ENCODE peak calls at places on chromosomes 3 and 15, in seven cellular contexts. One of them, this sample, is unnamed.

GRCh38 chr15:82306791-82307713 is 42.2 kb downstream of the GOLGA6L10 start:
- DNase-seq in thoracic aorta: no peak
- DNase-seq in MM.1S: no peak
- DNase-seq in ovary: no peak
- DNase-seq in SK-N-SH: no peak
- DNase-seq in AG04450: no peak
- DNase-seq in cardiac muscle cell: no peak
- DNase-seq in this sample: no peak

GRCh38 chr15:67828379-67828968 is 3.2 kb downstream of the SKOR1 start:
- DNase-seq in thoracic aorta: no peak
- DNase-seq in SK-N-SH: no peak
- DNase-seq in AG04450: no peak
- DNase-seq in ovary: no peak
- DNase-seq in MM.1S: no peak
- DNase-seq in cardiac muscle cell: no peak
- DNase-seq in this sample: no peak

GRCh38 chr3:68295457-68295856 is 636.9 kb downstream of the TAFA4 start:
- DNase-seq in ovary: no peak
- DNase-seq in thoracic aorta: no peak
- DNase-seq in cardiac muscle cell: no peak
- DNase-seq in MM.1S: no peak
- DNase-seq in SK-N-SH: no peak
- DNase-seq in AG04450: no peak
- DNase-seq in this sample: no peak

GRCh38 chr3:20097015-20097414 is 56.8 kb downstream of the KAT2B start:
- DNase-seq in ovary: peak; percentile 14
- DNase-seq in MM.1S: no peak
- DNase-seq in thoracic aorta: no peak
- DNase-seq in AG04450: no peak
- DNase-seq in cardiac muscle cell: no peak
- DNase-seq in SK-N-SH: no peak
- DNase-seq in this sample: no peak

GRCh38 chr3:28053759-28054158 is 187.7 kb upstream of the CMC1 start:
- DNase-seq in ovary: no peak
- DNase-seq in AG04450: no peak
- DNase-seq in MM.1S: no peak
- DNase-seq in SK-N-SH: no peak
- DNase-seq in thoracic aorta: no peak
- DNase-seq in cardiac muscle cell: peak; percentile 37
- DNase-seq in this sample: no peak

GRCh38 chr3:137263982-137264777 is 306.4 kb downstream of the IL20RB start:
- DNase-seq in cardiac muscle cell: no peak
- DNase-seq in MM.1S: no peak
- DNase-seq in thoracic aorta: no peak
- DNase-seq in AG04450: no peak
- DNase-seq in SK-N-SH: peak; percentile 59
- DNase-seq in ovary: peak; percentile 65
- DNase-seq in this sample: no peak

GRCh38 chr3:72535789-72536188 is 312.5 kb downstream of the SHQ1 start:
- DNase-seq in ovary: no peak
- DNase-seq in MM.1S: no peak
- DNase-seq in thoracic aorta: no peak
- DNase-seq in AG04450: no peak
- DNase-seq in SK-N-SH: no peak
- DNase-seq in cardiac muscle cell: no peak
- DNase-seq in this sample: no peak

GRCh38 chr3:127689266-127689860 is 16.6 kb downstream of the ABTB1 start:
- DNase-seq in MM.1S: no peak
- DNase-seq in AG04450: no peak
- DNase-seq in cardiac muscle cell: no peak
- DNase-seq in ovary: no peak
- DNase-seq in thoracic aorta: no peak
- DNase-seq in SK-N-SH: no peak
- DNase-seq in this sample: no peak

GRCh38 chr3:159763466-159764210 is 225.0 kb upstream of the IL12A start:
- DNase-seq in MM.1S: peak; percentile 83
- DNase-seq in SK-N-SH: peak; percentile 87
- DNase-seq in thoracic aorta: peak; percentile 53
- DNase-seq in AG04450: peak; percentile 54
- DNase-seq in ovary: peak; percentile 28
- DNase-seq in cardiac muscle cell: peak; percentile 85
- DNase-seq in this sample: peak; percentile 38

GRCh38 chr3:108509263-108509662 is 1.1 kb downstream of the MYH15 start:
- DNase-seq in thoracic aorta: no peak
- DNase-seq in SK-N-SH: peak; percentile 52
- DNase-seq in AG04450: no peak
- DNase-seq in cardiac muscle cell: no peak
- DNase-seq in ovary: no peak
- DNase-seq in MM.1S: no peak
- DNase-seq in this sample: no peak

GRCh38 chr15:67184208-67184925 is 70.1 kb downstream of the AAGAB start:
- DNase-seq in AG04450: no peak
- DNase-seq in cardiac muscle cell: no peak
- DNase-seq in SK-N-SH: no peak
- DNase-seq in thoracic aorta: no peak
- DNase-seq in ovary: no peak
- DNase-seq in MM.1S: no peak
- DNase-seq in this sample: no peak

GRCh38 chr15:41993447-41994170 is 21.3 kb upstream of the EHD4 start:
- DNase-seq in ovary: no peak
- DNase-seq in cardiac muscle cell: no peak
- DNase-seq in AG04450: no peak
- DNase-seq in thoracic aorta: no peak
- DNase-seq in MM.1S: no peak
- DNase-seq in SK-N-SH: no peak
- DNase-seq in this sample: no peak

GRCh38 chr3:186406669-186407635 is 44.9 kb upstream of the DGKG start:
- DNase-seq in MM.1S: no peak
- DNase-seq in ovary: peak; percentile 88
- DNase-seq in SK-N-SH: no peak
- DNase-seq in cardiac muscle cell: no peak
- DNase-seq in thoracic aorta: peak; percentile 35
- DNase-seq in AG04450: no peak
- DNase-seq in this sample: no peak

GRCh38 chr3:156535162-156535627 is 19.7 kb downstream of the SSR3 start:
- DNase-seq in SK-N-SH: no peak
- DNase-seq in MM.1S: no peak
- DNase-seq in ovary: peak; percentile 67
- DNase-seq in AG04450: peak; percentile 98
- DNase-seq in cardiac muscle cell: peak; percentile 99
- DNase-seq in thoracic aorta: peak; percentile 51
- DNase-seq in this sample: no peak

GRCh38 chr15:33964665-33965040 is 3.6 kb upstream of the CHRM5 start:
- DNase-seq in AG04450: no peak
- DNase-seq in SK-N-SH: no peak
- DNase-seq in cardiac muscle cell: no peak
- DNase-seq in MM.1S: no peak
- DNase-seq in thoracic aorta: no peak
- DNase-seq in ovary: no peak
- DNase-seq in this sample: no peak

GRCh38 chr15:26561130-26561529 is 211.7 kb downstream of the GABRB3 start:
- DNase-seq in thoracic aorta: no peak
- DNase-seq in SK-N-SH: no peak
- DNase-seq in ovary: no peak
- DNase-seq in MM.1S: no peak
- DNase-seq in AG04450: no peak
- DNase-seq in cardiac muscle cell: no peak
- DNase-seq in this sample: no peak

GRCh38 chr3:9226326-9226725 is 23.1 kb downstream of the SRGAP3 start:
- DNase-seq in thoracic aorta: no peak
- DNase-seq in ovary: peak; percentile 31
- DNase-seq in cardiac muscle cell: peak; percentile 86
- DNase-seq in AG04450: no peak
- DNase-seq in MM.1S: no peak
- DNase-seq in SK-N-SH: no peak
- DNase-seq in this sample: no peak

GRCh38 chr3:41808152-41808551 is 153.8 kb downstream of the ULK4 start:
- DNase-seq in thoracic aorta: no peak
- DNase-seq in ovary: no peak
- DNase-seq in cardiac muscle cell: peak; percentile 68
- DNase-seq in MM.1S: no peak
- DNase-seq in SK-N-SH: no peak
- DNase-seq in AG04450: peak; percentile 15
- DNase-seq in this sample: no peak

GRCh38 chr3:195540031-195540430 is 3.1 kb downstream of the PPP1R2 start:
- DNase-seq in SK-N-SH: no peak
- DNase-seq in cardiac muscle cell: no peak
- DNase-seq in MM.1S: no peak
- DNase-seq in thoracic aorta: no peak
- DNase-seq in AG04450: no peak
- DNase-seq in ovary: no peak
- DNase-seq in this sample: no peak

GRCh38 chr3:128283429-128283828 is 130.1 kb downstream of the EEFSEC start:
- DNase-seq in ovary: no peak
- DNase-seq in AG04450: no peak
- DNase-seq in MM.1S: no peak
- DNase-seq in SK-N-SH: no peak
- DNase-seq in thoracic aorta: no peak
- DNase-seq in cardiac muscle cell: no peak
- DNase-seq in this sample: no peak

GRCh38 chr3:189563841-189564563 is 67.2 kb upstream of the TP63 start:
- DNase-seq in ovary: no peak
- DNase-seq in thoracic aorta: no peak
- DNase-seq in MM.1S: peak; percentile 89
- DNase-seq in SK-N-SH: no peak
- DNase-seq in cardiac muscle cell: peak; percentile 84
- DNase-seq in AG04450: peak; percentile 64
- DNase-seq in this sample: no peak

GRCh38 chr3:16064660-16065414 is 109.6 kb upstream of the GALNT15 start:
- DNase-seq in SK-N-SH: no peak
- DNase-seq in MM.1S: no peak
- DNase-seq in cardiac muscle cell: peak; percentile 96
- DNase-seq in ovary: peak; percentile 81
- DNase-seq in thoracic aorta: peak; percentile 61
- DNase-seq in AG04450: peak; percentile 82
- DNase-seq in this sample: no peak

GRCh38 chr15:75456710-75457109 is 5.2 kb upstream of the SIN3A start:
- DNase-seq in SK-N-SH: no peak
- DNase-seq in MM.1S: no peak
- DNase-seq in cardiac muscle cell: peak; percentile 23
- DNase-seq in AG04450: no peak
- DNase-seq in thoracic aorta: no peak
- DNase-seq in ovary: no peak
- DNase-seq in this sample: no peak

GRCh38 chr3:112699436-112699978 is 58.6 kb upstream of the CCDC80 start:
- DNase-seq in ovary: no peak
- DNase-seq in MM.1S: no peak
- DNase-seq in AG04450: no peak
- DNase-seq in SK-N-SH: no peak
- DNase-seq in cardiac muscle cell: peak; percentile 32
- DNase-seq in thoracic aorta: no peak
- DNase-seq in this sample: no peak

GRCh38 chr3:99248913-99249312 is 347.4 kb upstream of the DCBLD2 start:
- DNase-seq in MM.1S: no peak
- DNase-seq in AG04450: no peak
- DNase-seq in ovary: no peak
- DNase-seq in thoracic aorta: no peak
- DNase-seq in SK-N-SH: no peak
- DNase-seq in cardiac muscle cell: peak; percentile 6
- DNase-seq in this sample: no peak

GRCh38 chr3:100210777-100211145 is 50.0 kb upstream of the TBC1D23 start:
- DNase-seq in AG04450: peak; percentile 84
- DNase-seq in SK-N-SH: no peak
- DNase-seq in cardiac muscle cell: peak; percentile 82
- DNase-seq in MM.1S: peak; percentile 36
- DNase-seq in ovary: no peak
- DNase-seq in thoracic aorta: no peak
- DNase-seq in this sample: no peak

GRCh38 chr3:139117136-139117675 is 72.5 kb upstream of the PRR23C start:
- DNase-seq in thoracic aorta: no peak
- DNase-seq in cardiac muscle cell: peak; percentile 20
- DNase-seq in ovary: no peak
- DNase-seq in SK-N-SH: no peak
- DNase-seq in AG04450: peak; percentile 26
- DNase-seq in MM.1S: no peak
- DNase-seq in this sample: no peak

GRCh38 chr15:88403461-88403860 is 63.7 kb downstream of the MRPL46 start:
- DNase-seq in thoracic aorta: no peak
- DNase-seq in AG04450: no peak
- DNase-seq in MM.1S: no peak
- DNase-seq in ovary: no peak
- DNase-seq in SK-N-SH: no peak
- DNase-seq in cardiac muscle cell: no peak
- DNase-seq in this sample: no peak
- H3K27ac ChIP-seq in thoracic aorta: no peak overlapping the region
- H3K27ac ChIP-seq in AG04450: no peak overlapping the region
- H3K27ac ChIP-seq in MM.1S: no peak overlapping the region
- H3K27ac ChIP-seq in ovary: no peak overlapping the region
- H3K27ac ChIP-seq in SK-N-SH: no peak overlapping the region
- H3K27ac ChIP-seq in cardiac muscle cell: no peak overlapping the region
- H3K27ac ChIP-seq in this sample: no peak overlapping the region

DNA sequence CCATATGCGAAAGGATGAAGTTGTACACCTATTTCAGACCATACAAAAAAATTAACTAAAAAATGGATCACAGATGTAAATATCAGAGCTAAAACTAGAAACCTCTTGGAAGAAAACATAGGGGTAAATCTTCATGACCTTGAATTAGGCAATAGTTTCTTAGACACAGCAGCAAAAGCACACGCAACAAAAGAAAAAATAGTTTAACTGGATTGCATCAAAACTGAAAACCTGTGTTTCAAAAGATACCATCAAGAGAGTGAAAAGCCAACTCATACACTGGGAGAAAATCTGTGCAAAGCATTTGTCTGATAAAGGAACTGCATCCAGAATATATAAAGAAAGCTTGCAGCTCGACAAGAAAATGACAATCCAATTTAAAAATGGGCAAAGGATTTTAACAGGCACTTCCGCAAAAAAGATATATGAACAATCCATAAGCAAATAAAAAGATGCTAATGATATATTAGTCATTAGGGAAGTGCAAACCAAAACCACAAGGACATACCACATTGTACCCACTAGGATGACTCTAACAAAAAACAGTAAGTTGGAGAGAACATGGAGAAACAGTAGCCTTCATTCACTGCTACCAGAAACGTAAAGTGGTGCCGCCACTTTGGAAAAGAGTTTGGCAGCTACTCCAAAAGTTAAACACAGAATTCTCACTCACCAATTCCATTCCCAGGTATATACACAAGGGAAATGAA is 263.1 kb downstream of the ADAMTS17 start:
- DNase-seq in AG04450: no peak
- DNase-seq in MM.1S: no peak
- DNase-seq in SK-N-SH: no peak
- DNase-seq in thoracic aorta: no peak
- DNase-seq in ovary: no peak
- DNase-seq in cardiac muscle cell: peak; percentile 46
- DNase-seq in this sample: no peak
- H3K27ac ChIP-seq in AG04450: no peak overlapping the region
- H3K27ac ChIP-seq in MM.1S: no peak overlapping the region
- H3K27ac ChIP-seq in SK-N-SH: no peak overlapping the region
- H3K27ac ChIP-seq in thoracic aorta: no peak overlapping the region
- H3K27ac ChIP-seq in ovary: no peak overlapping the region
- H3K27ac ChIP-seq in cardiac muscle cell: no peak overlapping the region
- H3K27ac ChIP-seq in this sample: no peak overlapping the region

GRCh38 chr3:13452490-13453335 is 27.4 kb upstream of the HDAC11 start:
- DNase-seq in AG04450: peak; percentile 11
- DNase-seq in cardiac muscle cell: peak; percentile 68
- DNase-seq in SK-N-SH: peak; percentile 59
- DNase-seq in ovary: peak; percentile 13
- DNase-seq in MM.1S: peak; percentile 74
- DNase-seq in thoracic aorta: no peak
- DNase-seq in this sample: peak; percentile 80
- H3K27ac ChIP-seq in AG04450: no peak overlapping the region
- H3K27ac ChIP-seq in cardiac muscle cell: no peak overlapping the region
- H3K27ac ChIP-seq in SK-N-SH: peak overlapping the region; percentile 31
- H3K27ac ChIP-seq in ovary: no peak overlapping the region
- H3K27ac ChIP-seq in MM.1S: peak overlapping the region; percentile 98
- H3K27ac ChIP-seq in thoracic aorta: peak overlapping the region; percentile 78
- H3K27ac ChIP-seq in this sample: peak overlapping the region; percentile 39

GRCh38 chr3:129973853-129974252 is 667 bp upstream of the TRH start:
- DNase-seq in SK-N-SH: no peak
- DNase-seq in MM.1S: no peak
- DNase-seq in cardiac muscle cell: no peak
- DNase-seq in AG04450: no peak
- DNase-seq in thoracic aorta: no peak
- DNase-seq in ovary: no peak
- DNase-seq in this sample: no peak
- H3K27ac ChIP-seq in SK-N-SH: no peak overlapping the region
- H3K27ac ChIP-seq in MM.1S: no peak overlapping the region
- H3K27ac ChIP-seq in cardiac muscle cell: no peak overlapping the region
- H3K27ac ChIP-seq in AG04450: no peak overlapping the region
- H3K27ac ChIP-seq in thoracic aorta: no peak overlapping the region
- H3K27ac ChIP-seq in ovary: no peak overlapping the region
- H3K27ac ChIP-seq in this sample: no peak overlapping the region

This sample was measured in K562.